ENCODE peak calls at places on chromosomes 7 and 10, in nine cellular contexts. One of them, this sample, is unnamed.

GRCh38 chr10:97827778-97828291 is 21.8 kb upstream of the GOLGA7B start:
- DNase-seq in brain pericyte: no peak
- DNase-seq in NCI-H2029: no peak
- DNase-seq in CD4-positive, CD25-positive, alpha-beta regulatory T cell: no peak
- DNase-seq in BJ: no peak
- DNase-seq in activated T-helper 1 cell treated with anti-CD3 and anti-CD28 coated beads, Interleukin-12 subunit alpha, Interleukin-12 subunit beta, Interleukin-2, Interleukin-4 antibody, amounts not matched to agents 30 ng/mL and 10 ng/mL and 1 ng/mL, durations not matched to agents 14 hours and 24 hours and 36 hours: no peak
- DNase-seq in AG04450: no peak
- DNase-seq in upper lobe of right lung: no peak
- DNase-seq in A549: no peak
- DNase-seq in this sample: no peak

GRCh38 chr7:157000047-157000726 is 10.3 kb downstream of the MNX1 start:
- DNase-seq in upper lobe of right lung: no peak
- DNase-seq in activated T-helper 1 cell treated with anti-CD3 and anti-CD28 coated beads, Interleukin-12 subunit alpha, Interleukin-12 subunit beta, Interleukin-2, Interleukin-4 antibody, amounts not matched to agents 30 ng/mL and 10 ng/mL and 1 ng/mL, durations not matched to agents 14 hours and 24 hours and 36 hours: no peak
- DNase-seq in CD4-positive, CD25-positive, alpha-beta regulatory T cell: no peak
- DNase-seq in BJ: no peak
- DNase-seq in AG04450: no peak
- DNase-seq in brain pericyte: no peak
- DNase-seq in A549: no peak
- DNase-seq in NCI-H2029: peak
- DNase-seq in this sample: no peak

GRCh38 chr7:26321440-26321839 is 29.8 kb downstream of the SNX10 start:
- DNase-seq in brain pericyte: no peak
- DNase-seq in A549: no peak
- DNase-seq in CD4-positive, CD25-positive, alpha-beta regulatory T cell: no peak
- DNase-seq in AG04450: no peak
- DNase-seq in upper lobe of right lung: no peak
- DNase-seq in activated T-helper 1 cell treated with anti-CD3 and anti-CD28 coated beads, Interleukin-12 subunit alpha, Interleukin-12 subunit beta, Interleukin-2, Interleukin-4 antibody, amounts not matched to agents 30 ng/mL and 10 ng/mL and 1 ng/mL, durations not matched to agents 14 hours and 24 hours and 36 hours: no peak
- DNase-seq in NCI-H2029: no peak
- DNase-seq in BJ: no peak
- DNase-seq in this sample: no peak

GRCh38 chr10:113704637-113705343 is 25.1 kb downstream of the CASP7 start:
- DNase-seq in A549: peak
- DNase-seq in NCI-H2029: no peak
- DNase-seq in activated T-helper 1 cell treated with anti-CD3 and anti-CD28 coated beads, Interleukin-12 subunit alpha, Interleukin-12 subunit beta, Interleukin-2, Interleukin-4 antibody, amounts not matched to agents 30 ng/mL and 10 ng/mL and 1 ng/mL, durations not matched to agents 14 hours and 24 hours and 36 hours: no peak
- DNase-seq in upper lobe of right lung: no peak
- DNase-seq in CD4-positive, CD25-positive, alpha-beta regulatory T cell: peak
- DNase-seq in brain pericyte: no peak
- DNase-seq in AG04450: no peak
- DNase-seq in BJ: no peak
- DNase-seq in this sample: no peak

GRCh38 chr7:150755473-150756099 is 18.4 kb downstream of the GIMAP5 start:
- DNase-seq in brain pericyte: no peak
- DNase-seq in CD4-positive, CD25-positive, alpha-beta regulatory T cell: peak
- DNase-seq in NCI-H2029: no peak
- DNase-seq in AG04450: no peak
- DNase-seq in activated T-helper 1 cell treated with anti-CD3 and anti-CD28 coated beads, Interleukin-12 subunit alpha, Interleukin-12 subunit beta, Interleukin-2, Interleukin-4 antibody, amounts not matched to agents 30 ng/mL and 10 ng/mL and 1 ng/mL, durations not matched to agents 14 hours and 24 hours and 36 hours: peak
- DNase-seq in A549: no peak
- DNase-seq in BJ: no peak
- DNase-seq in upper lobe of right lung: no peak
- DNase-seq in this sample: no peak

GRCh38 chr10:70403483-70404035 is 386 bp upstream of the EIF4EBP2 start:
- DNase-seq in BJ: no peak
- DNase-seq in activated T-helper 1 cell treated with anti-CD3 and anti-CD28 coated beads, Interleukin-12 subunit alpha, Interleukin-12 subunit beta, Interleukin-2, Interleukin-4 antibody, amounts not matched to agents 30 ng/mL and 10 ng/mL and 1 ng/mL, durations not matched to agents 14 hours and 24 hours and 36 hours: no peak
- DNase-seq in CD4-positive, CD25-positive, alpha-beta regulatory T cell: no peak
- DNase-seq in brain pericyte: no peak
- DNase-seq in AG04450: no peak
- DNase-seq in NCI-H2029: no peak
- DNase-seq in A549: no peak
- DNase-seq in upper lobe of right lung: no peak
- DNase-seq in this sample: no peak

GRCh38 chr10:84286695-84287094 is 41.7 kb upstream of the CCSER2 start:
- DNase-seq in activated T-helper 1 cell treated with anti-CD3 and anti-CD28 coated beads, Interleukin-12 subunit alpha, Interleukin-12 subunit beta, Interleukin-2, Interleukin-4 antibody, amounts not matched to agents 30 ng/mL and 10 ng/mL and 1 ng/mL, durations not matched to agents 14 hours and 24 hours and 36 hours: no peak
- DNase-seq in AG04450: no peak
- DNase-seq in NCI-H2029: no peak
- DNase-seq in BJ: no peak
- DNase-seq in upper lobe of right lung: no peak
- DNase-seq in brain pericyte: no peak
- DNase-seq in A549: no peak
- DNase-seq in CD4-positive, CD25-positive, alpha-beta regulatory T cell: no peak
- DNase-seq in this sample: no peak

GRCh38 chr10:71696635-71697326 is 22.8 kb downstream of the C10orf105 start:
- DNase-seq in BJ: no peak
- DNase-seq in NCI-H2029: no peak
- DNase-seq in AG04450: no peak
- DNase-seq in upper lobe of right lung: peak
- DNase-seq in brain pericyte: no peak
- DNase-seq in CD4-positive, CD25-positive, alpha-beta regulatory T cell: peak
- DNase-seq in activated T-helper 1 cell treated with anti-CD3 and anti-CD28 coated beads, Interleukin-12 subunit alpha, Interleukin-12 subunit beta, Interleukin-2, Interleukin-4 antibody, amounts not matched to agents 30 ng/mL and 10 ng/mL and 1 ng/mL, durations not matched to agents 14 hours and 24 hours and 36 hours: peak
- DNase-seq in A549: peak
- DNase-seq in this sample: peak

GRCh38 chr10:102675887-102676616 is 31.8 kb downstream of the TRIM8 start:
- DNase-seq in AG04450: peak
- DNase-seq in upper lobe of right lung: no peak
- DNase-seq in NCI-H2029: no peak
- DNase-seq in A549: no peak
- DNase-seq in BJ: peak
- DNase-seq in activated T-helper 1 cell treated with anti-CD3 and anti-CD28 coated beads, Interleukin-12 subunit alpha, Interleukin-12 subunit beta, Interleukin-2, Interleukin-4 antibody, amounts not matched to agents 30 ng/mL and 10 ng/mL and 1 ng/mL, durations not matched to agents 14 hours and 24 hours and 36 hours: no peak
- DNase-seq in brain pericyte: peak
- DNase-seq in CD4-positive, CD25-positive, alpha-beta regulatory T cell: no peak
- DNase-seq in this sample: no peak

GRCh38 chr7:64959072-64959747 is 31.6 kb downstream of the ZNF117 start:
- DNase-seq in NCI-H2029: peak
- DNase-seq in upper lobe of right lung: no peak
- DNase-seq in A549: no peak
- DNase-seq in CD4-positive, CD25-positive, alpha-beta regulatory T cell: no peak
- DNase-seq in brain pericyte: no peak
- DNase-seq in activated T-helper 1 cell treated with anti-CD3 and anti-CD28 coated beads, Interleukin-12 subunit alpha, Interleukin-12 subunit beta, Interleukin-2, Interleukin-4 antibody, amounts not matched to agents 30 ng/mL and 10 ng/mL and 1 ng/mL, durations not matched to agents 14 hours and 24 hours and 36 hours: no peak
- DNase-seq in AG04450: no peak
- DNase-seq in BJ: no peak
- DNase-seq in this sample: no peak

GRCh38 chr7:99050971-99051370 is 92.9 kb downstream of the SMURF1 start:
- DNase-seq in brain pericyte: no peak
- DNase-seq in BJ: no peak
- DNase-seq in A549: no peak
- DNase-seq in upper lobe of right lung: no peak
- DNase-seq in CD4-positive, CD25-positive, alpha-beta regulatory T cell: no peak
- DNase-seq in activated T-helper 1 cell treated with anti-CD3 and anti-CD28 coated beads, Interleukin-12 subunit alpha, Interleukin-12 subunit beta, Interleukin-2, Interleukin-4 antibody, amounts not matched to agents 30 ng/mL and 10 ng/mL and 1 ng/mL, durations not matched to agents 14 hours and 24 hours and 36 hours: no peak
- DNase-seq in AG04450: no peak
- DNase-seq in NCI-H2029: no peak
- DNase-seq in this sample: no peak

GRCh38 chr7:12643001-12643400 is 44.4 kb upstream of the ARL4A start:
- DNase-seq in brain pericyte: no peak
- DNase-seq in NCI-H2029: no peak
- DNase-seq in activated T-helper 1 cell treated with anti-CD3 and anti-CD28 coated beads, Interleukin-12 subunit alpha, Interleukin-12 subunit beta, Interleukin-2, Interleukin-4 antibody, amounts not matched to agents 30 ng/mL and 10 ng/mL and 1 ng/mL, durations not matched to agents 14 hours and 24 hours and 36 hours: no peak
- DNase-seq in A549: no peak
- DNase-seq in BJ: no peak
- DNase-seq in CD4-positive, CD25-positive, alpha-beta regulatory T cell: no peak
- DNase-seq in AG04450: no peak
- DNase-seq in upper lobe of right lung: no peak
- DNase-seq in this sample: no peak

GRCh38 chr7:48365010-48365409 is 193.8 kb downstream of the ABCA13 start:
- DNase-seq in CD4-positive, CD25-positive, alpha-beta regulatory T cell: no peak
- DNase-seq in AG04450: no peak
- DNase-seq in activated T-helper 1 cell treated with anti-CD3 and anti-CD28 coated beads, Interleukin-12 subunit alpha, Interleukin-12 subunit beta, Interleukin-2, Interleukin-4 antibody, amounts not matched to agents 30 ng/mL and 10 ng/mL and 1 ng/mL, durations not matched to agents 14 hours and 24 hours and 36 hours: no peak
- DNase-seq in A549: no peak
- DNase-seq in BJ: no peak
- DNase-seq in NCI-H2029: no peak
- DNase-seq in upper lobe of right lung: no peak
- DNase-seq in brain pericyte: no peak
- DNase-seq in this sample: no peak